ENCODE peak calls at places on chromosomes 1 and 21, in six cellular contexts. One of them, this sample, is unnamed.

GRCh38 chr21:28447453-28447852 is 545.2 kb downstream of the LTN1 start:
- DNase-seq in cardiac fibroblast: peak; percentile 89
- DNase-seq in mucosa of descending colon: no peak
- DNase-seq in colonic mucosa: no peak
- DNase-seq in HFF-Myc: no peak
- DNase-seq in IMR-90: peak; percentile 68
- DNase-seq in this sample: no peak

GRCh38 chr21:44057960-44058651 is 46.0 kb downstream of the TRAPPC10 start:
- DNase-seq in IMR-90: peak; percentile 46
- DNase-seq in cardiac fibroblast: no peak
- DNase-seq in colonic mucosa: no peak
- DNase-seq in HFF-Myc: no peak
- DNase-seq in mucosa of descending colon: no peak
- DNase-seq in this sample: no peak

GRCh38 chr1:25556791-25557476 is 13.5 kb downstream of the LDLRAP1 start:
- DNase-seq in colonic mucosa: peak; percentile 74
- DNase-seq in cardiac fibroblast: peak; percentile 61
- DNase-seq in IMR-90: peak; percentile 41
- DNase-seq in mucosa of descending colon: peak; percentile 57
- DNase-seq in HFF-Myc: no peak
- DNase-seq in this sample: no peak

GRCh38 chr1:26827663-26828062 is 1.2 kb downstream of the ZDHHC18 start:
- DNase-seq in cardiac fibroblast: no peak
- DNase-seq in HFF-Myc: no peak
- DNase-seq in mucosa of descending colon: no peak
- DNase-seq in colonic mucosa: no peak
- DNase-seq in IMR-90: no peak
- DNase-seq in this sample: no peak

GRCh38 chr1:42806171-42806570 is 10.8 kb upstream of the ERMAP start:
- DNase-seq in mucosa of descending colon: no peak
- DNase-seq in cardiac fibroblast: no peak
- DNase-seq in HFF-Myc: no peak
- DNase-seq in colonic mucosa: no peak
- DNase-seq in IMR-90: no peak
- DNase-seq in this sample: no peak

GRCh38 chr1:166974647-166975345 is 544 bp downstream of the ILDR2 start:
- DNase-seq in HFF-Myc: no peak
- DNase-seq in colonic mucosa: no peak
- DNase-seq in IMR-90: no peak
- DNase-seq in cardiac fibroblast: no peak
- DNase-seq in mucosa of descending colon: no peak
- DNase-seq in this sample: no peak

GRCh38 chr21:43971201-43971991 is 40.7 kb upstream of the TRAPPC10 start:
- DNase-seq in mucosa of descending colon: no peak
- DNase-seq in cardiac fibroblast: no peak
- DNase-seq in colonic mucosa: no peak
- DNase-seq in HFF-Myc: no peak
- DNase-seq in IMR-90: no peak
- DNase-seq in this sample: no peak

GRCh38 chr1:43835141-43836021 is 98.2 kb upstream of the ARTN start:
- DNase-seq in colonic mucosa: no peak
- DNase-seq in IMR-90: peak; percentile 88
- DNase-seq in mucosa of descending colon: no peak
- DNase-seq in HFF-Myc: peak; percentile 84
- DNase-seq in cardiac fibroblast: peak; percentile 88
- DNase-seq in this sample: peak; percentile 74

GRCh38 chr1:975896-976683 is 5.8 kb downstream of the PERM1 start:
- DNase-seq in colonic mucosa: peak; percentile 74
- DNase-seq in HFF-Myc: no peak
- DNase-seq in mucosa of descending colon: peak; percentile 85
- DNase-seq in IMR-90: peak; percentile 36
- DNase-seq in cardiac fibroblast: peak; percentile 58
- DNase-seq in this sample: no peak

GRCh38 chr1:17819129-17819802 is 64.1 kb downstream of the ACTL8 start:
- DNase-seq in cardiac fibroblast: no peak
- DNase-seq in mucosa of descending colon: no peak
- DNase-seq in colonic mucosa: no peak
- DNase-seq in HFF-Myc: no peak
- DNase-seq in IMR-90: no peak
- DNase-seq in this sample: no peak

GRCh38 chr1:229410692-229411433 is 23.0 kb downstream of the ACTA1 start:
- DNase-seq in IMR-90: peak; percentile 49
- DNase-seq in colonic mucosa: no peak
- DNase-seq in mucosa of descending colon: no peak
- DNase-seq in cardiac fibroblast: peak; percentile 46
- DNase-seq in HFF-Myc: no peak
- DNase-seq in this sample: peak; percentile 29

GRCh38 chr1:22780696-22781095 is 70.1 kb downstream of the EPHB2 start:
- DNase-seq in colonic mucosa: peak; percentile 52
- DNase-seq in HFF-Myc: no peak
- DNase-seq in cardiac fibroblast: peak; percentile 33
- DNase-seq in IMR-90: peak; percentile 16
- DNase-seq in mucosa of descending colon: peak; percentile 67
- DNase-seq in this sample: no peak

GRCh38 chr1:94514095-94514727 is 27.3 kb downstream of the F3 start:
- DNase-seq in colonic mucosa: peak; percentile 30
- DNase-seq in cardiac fibroblast: peak; percentile 54
- DNase-seq in IMR-90: peak; percentile 24
- DNase-seq in mucosa of descending colon: no peak
- DNase-seq in HFF-Myc: no peak
- DNase-seq in this sample: no peak

GRCh38 chr1:154778944-154779343 is 91.1 kb downstream of the KCNN3 start:
- DNase-seq in cardiac fibroblast: no peak
- DNase-seq in colonic mucosa: no peak
- DNase-seq in HFF-Myc: no peak
- DNase-seq in IMR-90: no peak
- DNase-seq in mucosa of descending colon: no peak
- DNase-seq in this sample: no peak

GRCh38 chr21:31220567-31220966 is 123.5 kb downstream of the TIAM1 start:
- DNase-seq in mucosa of descending colon: no peak
- DNase-seq in HFF-Myc: no peak
- DNase-seq in IMR-90: peak; percentile 24
- DNase-seq in colonic mucosa: no peak
- DNase-seq in cardiac fibroblast: peak; percentile 73
- DNase-seq in this sample: peak; percentile 59

GRCh38 chr1:175555266-175555665 is 188.1 kb downstream of the TNR start:
- DNase-seq in mucosa of descending colon: no peak
- DNase-seq in colonic mucosa: no peak
- DNase-seq in cardiac fibroblast: no peak
- DNase-seq in HFF-Myc: no peak
- DNase-seq in IMR-90: no peak
- DNase-seq in this sample: no peak

GRCh38 chr1:173255214-173255813 is 48.2 kb upstream of the TNFSF4 start:
- DNase-seq in cardiac fibroblast: peak; percentile 81
- DNase-seq in IMR-90: peak; percentile 61
- DNase-seq in colonic mucosa: peak; percentile 34
- DNase-seq in mucosa of descending colon: no peak
- DNase-seq in HFF-Myc: peak; percentile 24
- DNase-seq in this sample: peak; percentile 16

GRCh38 chr1:214573386-214574358 is 22.3 kb upstream of the PTPN14 start:
- DNase-seq in colonic mucosa: peak; percentile 23
- DNase-seq in cardiac fibroblast: peak; percentile 50
- DNase-seq in mucosa of descending colon: no peak
- DNase-seq in HFF-Myc: no peak
- DNase-seq in IMR-90: no peak
- DNase-seq in this sample: no peak

GRCh38 chr1:100719490-100719889 is at the start of gene VCAM1:
- DNase-seq in HFF-Myc: no peak
- DNase-seq in IMR-90: peak; percentile 57
- DNase-seq in mucosa of descending colon: no peak
- DNase-seq in cardiac fibroblast: no peak
- DNase-seq in colonic mucosa: no peak
- DNase-seq in this sample: no peak

GRCh38 chr1:156119503-156120209 is 5.1 kb downstream of the LMNA start:
- DNase-seq in HFF-Myc: no peak
- DNase-seq in IMR-90: peak; percentile 76
- DNase-seq in colonic mucosa: peak; percentile 77
- DNase-seq in mucosa of descending colon: peak; percentile 70
- DNase-seq in cardiac fibroblast: peak; percentile 74
- DNase-seq in this sample: no peak

GRCh38 chr1:27154469-27154990 is 395 bp downstream of the SLC9A1 start:
- DNase-seq in colonic mucosa: no peak
- DNase-seq in HFF-Myc: no peak
- DNase-seq in cardiac fibroblast: no peak
- DNase-seq in mucosa of descending colon: no peak
- DNase-seq in IMR-90: no peak
- DNase-seq in this sample: no peak

GRCh38 chr1:171984850-171985485 is 143.7 kb downstream of the DNM3 start:
- DNase-seq in IMR-90: peak; percentile 49
- DNase-seq in colonic mucosa: no peak
- DNase-seq in cardiac fibroblast: peak; percentile 55
- DNase-seq in HFF-Myc: no peak
- DNase-seq in mucosa of descending colon: no peak
- DNase-seq in this sample: no peak

GRCh38 chr1:159307338-159307737 is 5.2 kb downstream of the FCER1A start:
- DNase-seq in mucosa of descending colon: no peak
- DNase-seq in cardiac fibroblast: no peak
- DNase-seq in IMR-90: no peak
- DNase-seq in HFF-Myc: no peak
- DNase-seq in colonic mucosa: no peak
- DNase-seq in this sample: no peak

GRCh38 chr1:159296697-159297375 is 5.3 kb upstream of the FCER1A start:
- DNase-seq in IMR-90: no peak
- DNase-seq in cardiac fibroblast: no peak
- DNase-seq in HFF-Myc: no peak
- DNase-seq in colonic mucosa: no peak
- DNase-seq in mucosa of descending colon: no peak
- DNase-seq in this sample: no peak

DNA sequence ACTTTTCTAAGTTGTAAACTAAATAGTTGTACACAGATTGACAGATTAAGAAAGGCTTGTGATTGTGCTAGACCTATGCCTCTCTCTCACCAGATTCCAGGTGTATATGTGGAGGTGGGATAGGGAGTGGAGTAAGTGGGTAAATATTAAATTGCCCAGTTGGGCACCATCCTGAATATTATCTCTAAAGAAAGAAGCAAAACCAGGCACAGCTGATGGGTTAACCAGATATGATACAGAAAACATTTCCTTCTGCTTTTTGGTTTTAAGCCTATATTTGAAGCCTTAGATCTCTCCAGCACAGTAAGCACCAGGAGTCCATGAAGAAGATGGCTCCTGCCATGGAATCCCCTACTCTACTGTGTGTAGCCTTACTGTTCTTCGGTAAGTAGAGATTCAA is at the start of gene FCER1A:
- DNase-seq in cardiac fibroblast: no peak
- DNase-seq in mucosa of descending colon: no peak
- DNase-seq in IMR-90: no peak
- DNase-seq in HFF-Myc: no peak
- DNase-seq in colonic mucosa: no peak
- DNase-seq in this sample: no peak
- H3K4me3 ChIP-seq in cardiac fibroblast: no peak within 1 kb of the TSS
- H3K4me3 ChIP-seq in mucosa of descending colon: no peak within 1 kb of the TSS
- H3K4me3 ChIP-seq in IMR-90: no peak within 1 kb of the TSS
- H3K4me3 ChIP-seq in HFF-Myc: no peak within 1 kb of the TSS
- H3K4me3 ChIP-seq in colonic mucosa: no peak within 1 kb of the TSS
- H3K4me3 ChIP-seq in this sample: no peak within 1 kb of the TSS

GRCh38 chr1:93450331-93450730 is 2.4 kb downstream of the FNBP1L start:
- DNase-seq in IMR-90: no peak
- DNase-seq in colonic mucosa: no peak
- DNase-seq in cardiac fibroblast: no peak
- DNase-seq in mucosa of descending colon: no peak
- DNase-seq in HFF-Myc: no peak
- DNase-seq in this sample: no peak
- H3K4me3 ChIP-seq in IMR-90: no peak overlapping the region
- H3K4me3 ChIP-seq in colonic mucosa: no peak overlapping the region
- H3K4me3 ChIP-seq in cardiac fibroblast: no peak overlapping the region
- H3K4me3 ChIP-seq in mucosa of descending colon: no peak overlapping the region
- H3K4me3 ChIP-seq in HFF-Myc: no peak overlapping the region
- H3K4me3 ChIP-seq in this sample: no peak overlapping the region

DNA sequence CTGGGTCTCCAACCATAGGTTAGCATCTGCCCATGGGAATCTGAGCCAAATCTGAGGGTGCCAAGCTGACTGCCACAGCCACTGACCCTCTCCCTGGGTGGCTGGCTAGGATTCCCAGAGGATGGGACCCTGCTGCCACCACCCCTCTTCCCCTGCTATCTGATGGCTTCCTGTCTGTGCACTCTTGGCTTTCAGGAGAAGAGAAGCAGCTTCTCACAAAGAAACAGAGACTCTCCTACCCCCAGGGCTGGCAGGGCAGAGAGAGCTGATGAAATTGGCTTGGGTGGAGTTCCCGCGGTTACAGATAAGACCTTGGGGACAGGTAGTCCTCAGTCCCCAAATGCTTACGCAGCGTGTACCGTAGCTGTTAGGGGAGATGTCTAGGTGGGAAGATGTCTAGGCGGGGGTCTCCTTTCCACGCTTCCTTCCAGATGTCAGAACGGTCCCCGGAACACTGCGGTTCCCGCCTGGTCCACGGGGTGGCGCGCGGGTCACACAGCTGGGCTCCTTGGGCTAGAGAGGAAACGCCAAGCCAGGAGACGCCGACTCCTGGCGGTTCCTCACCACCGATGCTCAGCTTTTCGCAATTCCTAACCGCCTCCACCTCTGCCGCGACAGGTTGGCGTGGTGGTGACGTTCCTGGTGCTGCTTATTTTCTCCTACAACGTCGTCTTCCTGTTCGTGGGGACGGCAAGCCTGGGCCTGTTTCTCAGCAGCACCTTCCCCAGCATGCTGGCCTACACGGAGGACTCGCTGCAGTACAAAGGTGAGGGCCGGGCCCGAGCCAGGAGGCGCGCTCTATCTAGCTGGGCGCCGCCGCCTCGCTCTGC is 40.1 kb downstream of the ELK4 start:
- DNase-seq in IMR-90: peak; percentile 74
- DNase-seq in mucosa of descending colon: peak; percentile 95
- DNase-seq in HFF-Myc: no peak
- DNase-seq in colonic mucosa: peak; percentile 96
- DNase-seq in cardiac fibroblast: peak; percentile 80
- DNase-seq in this sample: no peak
- H3K4me3 ChIP-seq in IMR-90: peak overlapping the region; percentile 46
- H3K4me3 ChIP-seq in mucosa of descending colon: no peak overlapping the region
- H3K4me3 ChIP-seq in HFF-Myc: peak overlapping the region; percentile 31
- H3K4me3 ChIP-seq in colonic mucosa: peak overlapping the region; percentile 22
- H3K4me3 ChIP-seq in cardiac fibroblast: peak overlapping the region; percentile 30
- H3K4me3 ChIP-seq in this sample: peak overlapping the region; percentile 39

DNA sequence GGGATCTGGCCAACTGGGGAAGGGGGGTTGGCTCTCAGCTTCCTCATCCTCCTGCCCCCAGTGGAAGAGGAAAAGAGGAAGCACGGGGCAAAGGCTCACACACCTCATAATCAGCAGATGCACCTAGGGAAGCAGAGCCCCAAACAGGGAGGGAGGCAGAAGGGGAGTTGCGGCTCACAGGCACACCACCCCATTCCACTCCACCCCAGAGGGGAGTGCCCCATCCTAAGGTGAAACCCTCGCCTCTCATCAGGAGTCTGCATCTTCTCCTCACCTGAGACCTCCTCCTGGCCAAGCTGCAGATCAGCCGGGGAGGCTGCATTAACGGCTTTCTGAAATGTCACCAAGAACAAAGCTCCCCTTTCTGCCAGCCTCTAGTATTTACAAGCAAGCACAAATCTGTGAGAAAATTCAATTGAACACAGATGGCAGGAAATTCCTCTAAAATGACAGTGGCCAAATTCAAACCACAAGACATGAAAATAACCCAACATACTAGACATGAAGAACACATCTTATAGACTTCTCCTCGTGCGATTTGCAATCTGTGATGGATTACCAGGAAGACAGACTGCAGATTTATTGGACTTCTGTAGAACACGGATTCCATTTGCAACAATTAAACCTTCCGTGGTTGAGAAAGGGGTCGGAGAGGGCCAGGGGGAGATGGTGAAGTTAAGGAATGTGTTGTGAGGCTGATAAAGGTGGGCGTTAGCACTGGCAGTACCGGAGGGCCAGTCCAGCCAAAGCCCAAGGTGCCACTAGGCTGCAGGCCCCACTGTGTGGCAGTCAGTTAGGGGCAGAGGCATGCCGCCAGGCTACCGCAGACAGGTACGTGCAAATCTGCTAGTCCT is 82.7 kb downstream of the GLIS1 start:
- DNase-seq in mucosa of descending colon: no peak
- DNase-seq in cardiac fibroblast: peak; percentile 77
- DNase-seq in IMR-90: peak; percentile 85
- DNase-seq in HFF-Myc: peak; percentile 95
- DNase-seq in colonic mucosa: no peak
- DNase-seq in this sample: peak; percentile 51
- H3K4me3 ChIP-seq in mucosa of descending colon: no peak overlapping the region
- H3K4me3 ChIP-seq in cardiac fibroblast: no peak overlapping the region
- H3K4me3 ChIP-seq in IMR-90: no peak overlapping the region
- H3K4me3 ChIP-seq in HFF-Myc: no peak overlapping the region
- H3K4me3 ChIP-seq in colonic mucosa: no peak overlapping the region
- H3K4me3 ChIP-seq in this sample: no peak overlapping the region